ENCODE peak calls at places on chromosomes 2 and 18, in six cellular contexts. One of them, this sample, is unnamed.

GRCh38 chr2:122491011-122491410 is 735.6 kb downstream of the TSN start:
- DNase-seq in GM12864: no peak
- DNase-seq in CD8-positive, alpha-beta T cell: no peak
- DNase-seq in MM.1S: no peak
- DNase-seq in fibroblast of mammary gland: no peak
- DNase-seq in tibial nerve: no peak
- DNase-seq in this sample: no peak

GRCh38 chr2:203722411-203722810 is 16.0 kb downstream of the CD28 start:
- DNase-seq in fibroblast of mammary gland: peak
- DNase-seq in tibial nerve: no peak
- DNase-seq in MM.1S: no peak
- DNase-seq in GM12864: no peak
- DNase-seq in CD8-positive, alpha-beta T cell: no peak
- DNase-seq in this sample: no peak

GRCh38 chr2:170467568-170468422 is 247.3 kb upstream of the SP5 start:
- DNase-seq in CD8-positive, alpha-beta T cell: no peak
- DNase-seq in tibial nerve: no peak
- DNase-seq in GM12864: no peak
- DNase-seq in MM.1S: peak
- DNase-seq in fibroblast of mammary gland: peak
- DNase-seq in this sample: no peak

GRCh38 chr2:47064076-47064475 is 91.0 kb downstream of the STPG4 start:
- DNase-seq in CD8-positive, alpha-beta T cell: no peak
- DNase-seq in GM12864: no peak
- DNase-seq in tibial nerve: no peak
- DNase-seq in fibroblast of mammary gland: no peak
- DNase-seq in MM.1S: no peak
- DNase-seq in this sample: no peak

GRCh38 chr2:69007603-69008002 is 5.4 kb upstream of the ANTXR1 start:
- DNase-seq in GM12864: no peak
- DNase-seq in tibial nerve: no peak
- DNase-seq in MM.1S: no peak
- DNase-seq in fibroblast of mammary gland: peak
- DNase-seq in CD8-positive, alpha-beta T cell: no peak
- DNase-seq in this sample: no peak

GRCh38 chr18:74633652-74634352 is 36.1 kb downstream of the ZNF407 start:
- DNase-seq in CD8-positive, alpha-beta T cell: no peak
- DNase-seq in MM.1S: no peak
- DNase-seq in tibial nerve: no peak
- DNase-seq in GM12864: no peak
- DNase-seq in fibroblast of mammary gland: no peak
- DNase-seq in this sample: no peak

GRCh38 chr18:71223487-71223886 is 934.6 kb downstream of the SOCS6 start:
- DNase-seq in fibroblast of mammary gland: peak
- DNase-seq in CD8-positive, alpha-beta T cell: no peak
- DNase-seq in MM.1S: no peak
- DNase-seq in tibial nerve: no peak
- DNase-seq in GM12864: no peak
- DNase-seq in this sample: no peak

GRCh38 chr2:134181219-134181618 is 72.7 kb upstream of the MGAT5 start:
- DNase-seq in fibroblast of mammary gland: no peak
- DNase-seq in MM.1S: peak
- DNase-seq in tibial nerve: no peak
- DNase-seq in CD8-positive, alpha-beta T cell: peak
- DNase-seq in GM12864: no peak
- DNase-seq in this sample: no peak

GRCh38 chr2:233600361-233600760 is 17.1 kb upstream of the UGT1A8 start:
- DNase-seq in CD8-positive, alpha-beta T cell: no peak
- DNase-seq in fibroblast of mammary gland: peak
- DNase-seq in tibial nerve: no peak
- DNase-seq in GM12864: no peak
- DNase-seq in MM.1S: no peak
- DNase-seq in this sample: no peak

GRCh38 chr2:205175831-205176230 is 506.5 kb upstream of the NRP2 start:
- DNase-seq in fibroblast of mammary gland: no peak
- DNase-seq in GM12864: no peak
- DNase-seq in CD8-positive, alpha-beta T cell: no peak
- DNase-seq in tibial nerve: no peak
- DNase-seq in MM.1S: no peak
- DNase-seq in this sample: no peak

GRCh38 chr2:196268022-196268421 is 96.6 kb upstream of the STK17B start:
- DNase-seq in CD8-positive, alpha-beta T cell: no peak
- DNase-seq in fibroblast of mammary gland: no peak
- DNase-seq in GM12864: no peak
- DNase-seq in MM.1S: no peak
- DNase-seq in tibial nerve: no peak
- DNase-seq in this sample: no peak

GRCh38 chr2:72803151-72803550 is 22.7 kb downstream of the EXOC6B start:
- DNase-seq in MM.1S: no peak
- DNase-seq in tibial nerve: no peak
- DNase-seq in fibroblast of mammary gland: peak
- DNase-seq in CD8-positive, alpha-beta T cell: no peak
- DNase-seq in GM12864: no peak
- DNase-seq in this sample: no peak

GRCh38 chr2:95278051-95278471 is 3.8 kb downstream of the PROM2 start:
- DNase-seq in MM.1S: no peak
- DNase-seq in tibial nerve: no peak
- DNase-seq in fibroblast of mammary gland: peak
- DNase-seq in GM12864: no peak
- DNase-seq in CD8-positive, alpha-beta T cell: no peak
- DNase-seq in this sample: peak

GRCh38 chr2:19525313-19525712 is 166.9 kb upstream of the OSR1 start:
- DNase-seq in fibroblast of mammary gland: no peak
- DNase-seq in MM.1S: no peak
- DNase-seq in tibial nerve: no peak
- DNase-seq in CD8-positive, alpha-beta T cell: no peak
- DNase-seq in GM12864: no peak
- DNase-seq in this sample: no peak

GRCh38 chr2:236601306-236602202 is 31.9 kb downstream of the ACKR3 start:
- DNase-seq in fibroblast of mammary gland: no peak
- DNase-seq in CD8-positive, alpha-beta T cell: no peak
- DNase-seq in GM12864: no peak
- DNase-seq in MM.1S: no peak
- DNase-seq in tibial nerve: no peak
- DNase-seq in this sample: no peak

GRCh38 chr2:208101716-208102631 is 22.4 kb downstream of the CRYGD start:
- DNase-seq in MM.1S: no peak
- DNase-seq in CD8-positive, alpha-beta T cell: no peak
- DNase-seq in GM12864: no peak
- DNase-seq in fibroblast of mammary gland: peak
- DNase-seq in tibial nerve: no peak
- DNase-seq in this sample: no peak

GRCh38 chr2:212124597-212124996 is 414.0 kb downstream of the ERBB4 start:
- DNase-seq in MM.1S: no peak
- DNase-seq in fibroblast of mammary gland: no peak
- DNase-seq in CD8-positive, alpha-beta T cell: no peak
- DNase-seq in tibial nerve: no peak
- DNase-seq in GM12864: no peak
- DNase-seq in this sample: no peak

GRCh38 chr18:4631239-4631638 is 176.1 kb upstream of the DLGAP1 start:
- DNase-seq in CD8-positive, alpha-beta T cell: no peak
- DNase-seq in fibroblast of mammary gland: no peak
- DNase-seq in GM12864: no peak
- DNase-seq in tibial nerve: no peak
- DNase-seq in MM.1S: no peak
- DNase-seq in this sample: no peak

GRCh38 chr2:115976916-115977315 is 1534.5 kb downstream of the DPP10 start:
- DNase-seq in MM.1S: no peak
- DNase-seq in CD8-positive, alpha-beta T cell: no peak
- DNase-seq in fibroblast of mammary gland: no peak
- DNase-seq in GM12864: no peak
- DNase-seq in tibial nerve: no peak
- DNase-seq in this sample: no peak

GRCh38 chr2:11701206-11701605 is 31.2 kb upstream of the NTSR2 start:
- DNase-seq in CD8-positive, alpha-beta T cell: no peak
- DNase-seq in fibroblast of mammary gland: no peak
- DNase-seq in tibial nerve: no peak
- DNase-seq in GM12864: no peak
- DNase-seq in MM.1S: no peak
- DNase-seq in this sample: no peak

GRCh38 chr2:60535392-60536312 is 17.8 kb downstream of the BCL11A start:
- DNase-seq in fibroblast of mammary gland: no peak
- DNase-seq in CD8-positive, alpha-beta T cell: no peak
- DNase-seq in tibial nerve: no peak
- DNase-seq in GM12864: no peak
- DNase-seq in MM.1S: no peak
- DNase-seq in this sample: no peak
- H3K4me3 ChIP-seq in fibroblast of mammary gland: no peak
- H3K4me3 ChIP-seq in CD8-positive, alpha-beta T cell: no peak
- H3K4me3 ChIP-seq in tibial nerve: no peak
- H3K4me3 ChIP-seq in GM12864: peak
- H3K4me3 ChIP-seq in MM.1S: no peak
- H3K4me3 ChIP-seq in this sample: no peak

DNA sequence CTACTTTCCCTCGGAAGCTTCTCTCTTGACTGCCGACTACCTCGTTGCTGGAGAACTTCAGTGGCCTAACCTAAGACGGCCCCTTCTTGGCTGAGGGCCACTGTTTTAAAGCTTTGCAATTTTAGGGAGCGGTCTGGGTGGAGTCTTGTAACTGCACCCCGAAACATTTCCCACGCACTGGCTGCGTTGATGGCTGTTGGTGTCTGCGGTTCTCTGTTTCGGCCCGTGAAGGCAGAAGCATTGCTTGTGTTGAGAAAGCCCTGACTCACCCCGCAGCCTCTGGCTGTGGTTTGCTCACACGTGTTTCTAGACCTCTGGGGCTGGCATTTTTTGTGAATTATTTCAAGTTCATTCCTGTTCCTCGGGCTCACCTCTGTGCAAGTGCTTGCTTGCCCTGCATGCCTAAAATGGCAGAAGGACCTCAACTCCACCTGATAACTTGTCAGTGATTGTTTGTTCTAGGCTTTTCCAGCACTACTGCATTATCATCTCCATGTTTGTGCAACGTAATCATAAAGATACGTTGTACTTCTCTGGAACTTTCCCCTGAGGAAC is 94.1 kb upstream of the DLX2 start:
- DNase-seq in fibroblast of mammary gland: peak
- DNase-seq in MM.1S: peak
- DNase-seq in tibial nerve: no peak
- DNase-seq in GM12864: no peak
- DNase-seq in CD8-positive, alpha-beta T cell: no peak
- DNase-seq in this sample: no peak
- TF ChIP-seq CTCF in fibroblast of mammary gland: no peak
- TF ChIP-seq CTCF in MM.1S: no peak
- TF ChIP-seq CTCF in tibial nerve: no peak
- TF ChIP-seq CTCF in GM12864: no peak
- TF ChIP-seq CTCF in CD8-positive, alpha-beta T cell: no peak
- TF ChIP-seq CTCF in this sample: no peak

GRCh38 chr2:136376798-136377211 is 258.9 kb upstream of the CXCR4 start:
- DNase-seq in MM.1S: no peak
- DNase-seq in tibial nerve: no peak
- DNase-seq in fibroblast of mammary gland: peak
- DNase-seq in GM12864: no peak
- DNase-seq in CD8-positive, alpha-beta T cell: no peak
- DNase-seq in this sample: no peak
- H3K4me3 ChIP-seq in MM.1S: no peak
- H3K4me3 ChIP-seq in tibial nerve: no peak
- H3K4me3 ChIP-seq in fibroblast of mammary gland: no peak
- H3K4me3 ChIP-seq in GM12864: no peak
- H3K4me3 ChIP-seq in CD8-positive, alpha-beta T cell: no peak
- H3K4me3 ChIP-seq in this sample: no peak

GRCh38 chr2:218020966-218021535 is 18.3 kb upstream of the TNS1 start:
- DNase-seq in GM12864: no peak
- DNase-seq in MM.1S: no peak
- DNase-seq in fibroblast of mammary gland: no peak
- DNase-seq in tibial nerve: no peak
- DNase-seq in CD8-positive, alpha-beta T cell: no peak
- DNase-seq in this sample: no peak
- TF ChIP-seq CTCF in GM12864: no peak
- TF ChIP-seq CTCF in MM.1S: no peak
- TF ChIP-seq CTCF in fibroblast of mammary gland: no peak
- TF ChIP-seq CTCF in tibial nerve: no peak
- TF ChIP-seq CTCF in CD8-positive, alpha-beta T cell: no peak
- TF ChIP-seq CTCF in this sample: no peak